ENCODE peak calls at places on chromosome 3, in four cellular contexts. F, Z, K and U are unnamed samples.

GRCh38 chr3:195897853-195898415 is 10.4 kb downstream of the TNK2 start:
- DNase-seq in Z (no peak), F (no peak), K (no peak), U (no peak)

GRCh38 chr3:34357461-34357860 is 559.0 kb downstream of the PDCD6IP start:
- DNase-seq in Z (no peak), K (no peak), F (no peak), U (no peak)

GRCh38 chr3:107384907-107385306 is 7.7 kb downstream of the CCDC54 start:
- DNase-seq in K (no peak), F (no peak), Z (no peak), U (no peak)

GRCh38 chr3:10234526-10235230 is 13.6 kb upstream of the TATDN2 start:
- DNase-seq in F (no peak), Z (no peak), K (no peak), U (no peak)

GRCh38 chr3:17752441-17752840 is 10.0 kb upstream of the TBC1D5 start:
- DNase-seq in F (no peak), Z (no peak), K (peak; percentile 13), U (no peak)

GRCh38 chr3:67598814-67599556 is 55.4 kb downstream of the SUCLG2 start:
- DNase-seq in K (no peak), F (no peak), Z (no peak), U (no peak)

GRCh38 chr3:133895208-133896001 is at the start of gene RAB6B:
- DNase-seq in K (no peak), Z (peak; percentile 23), F (no peak), U (no peak)

GRCh38 chr3:127534564-127534963 is 56.0 kb downstream of the TPRA1 start:
- DNase-seq in K (no peak), Z (no peak), F (no peak), U (no peak)

GRCh38 chr3:159787794-159788205 is 200.8 kb upstream of the IL12A start:
- DNase-seq in K (peak; percentile 17), Z (peak; percentile 96), F (no peak), U (no peak)

GRCh38 chr3:186149319-186149718 is 40.4 kb upstream of the ETV5 start:
- DNase-seq in F (no peak), K (no peak), Z (no peak), U (no peak)

GRCh38 chr3:99532246-99532645 is 106.1 kb upstream of the COL8A1 start:
- DNase-seq in Z (peak; percentile 82), F (peak; percentile 39), K (peak; percentile 62), U (peak; percentile 52)

DNA sequence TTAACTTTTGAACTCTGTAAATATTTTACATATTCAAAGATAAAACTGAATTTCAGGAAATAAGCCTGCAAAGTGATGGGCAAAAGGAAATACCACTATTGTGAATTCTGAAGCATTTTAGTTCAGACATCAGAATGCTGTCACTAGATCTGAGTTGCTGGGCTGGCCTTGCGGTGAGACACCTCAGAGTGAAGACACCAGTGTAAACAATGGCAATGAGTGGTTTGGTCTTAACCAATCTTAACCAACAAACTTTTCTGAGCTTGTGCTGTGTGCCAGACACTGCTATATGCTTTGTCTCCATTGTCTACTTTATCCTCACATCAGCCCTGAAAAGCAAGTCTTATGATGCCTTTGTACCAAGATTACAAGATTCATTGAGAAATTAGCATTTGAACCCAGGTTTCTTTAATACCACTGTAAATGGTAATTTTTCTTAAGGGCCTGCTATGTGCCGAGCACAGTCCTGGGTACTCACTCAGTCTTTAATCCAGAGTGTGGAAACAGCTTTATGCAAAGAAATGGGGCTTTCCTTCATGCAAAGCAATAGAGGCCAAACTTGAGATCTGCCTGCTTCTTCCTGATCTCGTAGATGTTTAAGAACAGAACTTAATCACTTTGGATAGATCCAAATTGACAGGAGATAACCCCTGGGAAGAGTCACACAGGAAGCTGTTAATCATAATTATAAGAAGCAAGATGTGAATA is 55.0 kb downstream of the TMEM39A start:
- DNase-seq in K (no peak), F (no peak), Z (no peak), U (no peak)
- H3K4me3 ChIP-seq in K (no peak overlapping the region), F (no peak overlapping the region), Z (no peak overlapping the region), U (no peak overlapping the region)

DNA sequence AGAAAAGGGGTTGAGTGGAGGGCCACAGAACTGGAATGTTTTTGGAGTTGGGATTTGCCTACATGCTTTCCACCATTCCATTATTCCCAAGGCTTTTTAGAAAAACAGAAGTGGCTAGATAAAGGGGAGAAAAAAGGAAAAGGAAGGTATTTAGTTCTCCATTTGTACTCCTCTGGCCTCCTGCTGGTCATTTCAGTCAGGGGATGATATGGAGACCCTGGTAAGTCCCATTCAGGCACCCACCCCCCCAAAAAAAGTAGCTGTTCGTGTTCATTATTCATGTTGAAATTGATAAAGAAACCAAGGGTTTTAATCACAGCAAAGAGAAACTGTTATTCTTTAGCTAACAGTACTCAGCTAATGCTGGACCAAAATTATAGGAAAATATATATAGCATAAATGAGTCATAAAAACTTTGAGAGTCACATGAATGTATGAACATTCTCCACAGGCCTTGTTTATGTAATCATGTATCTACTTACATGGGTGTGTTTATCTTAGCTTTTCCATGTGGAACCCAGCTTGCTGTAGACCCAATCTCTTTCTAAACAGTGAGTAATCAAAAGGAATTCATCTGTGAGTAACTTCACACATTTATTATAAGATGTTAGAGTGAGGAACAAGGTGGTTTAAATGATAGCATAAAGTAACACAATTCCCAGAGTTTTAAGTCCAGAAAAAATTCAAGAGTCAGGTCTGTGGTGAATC is 167.2 kb downstream of the KCNMB2 start:
- DNase-seq in Z (peak; percentile 96), K (peak; percentile 66), F (peak; percentile 88), U (peak; percentile 57)
- TF ChIP-seq CTCF in Z (peak; percentile 26), K (peak; percentile 4), F (peak; percentile 23), U (no peak)

GRCh38 chr3:112111785-112112402 is 21.2 kb downstream of the GCSAM start:
- DNase-seq in K (no peak), Z (peak; percentile 64), F (peak; percentile 46), U (peak; percentile 45)

GRCh38 chr3:112115161-112115739 is 17.8 kb downstream of the GCSAM start:
- DNase-seq in Z (no peak), K (no peak), F (no peak), U (no peak)

GRCh38 chr3:112114558-112115160 is 18.4 kb downstream of the GCSAM start:
- DNase-seq in Z (no peak), K (no peak), F (no peak), U (no peak)

GRCh38 chr3:112104774-112105173 is 18.6 kb downstream of the C3orf52 start:
- DNase-seq in K (no peak), Z (no peak), F (no peak), U (no peak)

GRCh38 chr3:112109313-112109712 is 23.1 kb downstream of the C3orf52 start:
- DNase-seq in K (no peak), F (no peak), Z (peak; percentile 11), U (no peak)
- H3K4me3 ChIP-seq in K (no peak overlapping the region), F (no peak overlapping the region), Z (no peak overlapping the region), U (no peak overlapping the region)

DNA sequence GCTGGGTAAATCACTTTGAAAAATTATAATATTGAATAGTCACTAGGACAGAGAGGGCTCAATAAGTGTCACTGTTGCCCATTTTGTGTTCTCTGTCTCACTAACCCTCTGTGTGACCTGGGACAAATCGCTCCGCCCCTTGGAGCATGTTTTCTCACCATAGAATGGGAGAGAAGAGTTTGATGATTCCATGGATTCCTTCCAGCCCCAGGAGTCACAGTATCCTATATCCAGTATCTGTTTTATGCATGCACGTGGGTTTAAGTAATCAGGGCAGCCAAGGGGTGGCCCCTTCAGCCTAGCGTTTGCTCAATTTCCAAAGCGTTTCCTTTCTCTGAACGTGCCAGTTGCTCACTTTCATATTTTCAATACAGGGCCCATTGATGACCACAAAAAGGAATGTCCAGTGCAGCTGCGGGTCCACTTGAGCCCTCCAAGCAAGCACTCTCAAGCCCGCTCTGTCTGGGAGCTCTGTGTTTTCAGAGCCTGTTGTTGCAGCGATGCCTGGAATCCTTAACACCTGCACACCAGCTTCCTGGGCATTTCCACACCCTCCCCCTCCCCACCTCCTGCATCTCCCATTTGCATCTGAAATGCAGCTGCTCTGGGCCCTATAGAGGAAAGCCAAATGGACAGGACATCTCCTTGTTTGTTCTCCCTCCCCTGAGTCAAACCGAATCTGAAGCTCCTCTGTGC is 164.4 kb upstream of the LPP start:
- DNase-seq in Z (no peak), F (no peak), K (no peak), U (no peak)
- TF ChIP-seq CTCF in Z (no peak), F (no peak), K (no peak), U (no peak)

DNA sequence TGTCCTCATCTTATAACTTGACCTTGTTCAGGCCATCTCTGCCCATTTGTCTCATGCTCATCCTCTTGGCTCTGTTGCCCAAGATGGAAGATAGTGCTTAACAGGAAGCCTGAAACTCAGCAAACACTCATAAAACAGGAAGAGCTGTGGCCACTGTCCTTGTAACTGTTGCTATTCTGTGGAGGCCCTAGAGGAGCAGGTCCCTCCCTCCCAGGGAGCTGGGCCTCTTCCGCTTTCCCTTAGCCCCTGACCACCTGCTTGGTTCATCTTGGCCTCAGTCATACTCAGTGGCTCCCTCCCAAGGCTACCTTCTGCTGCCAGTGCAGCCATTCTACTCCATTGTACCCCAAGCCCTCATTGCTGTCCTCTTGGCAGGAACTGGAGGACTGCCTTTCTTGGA is 3.5 kb downstream of the MAPKAPK3 start:
- DNase-seq in F (no peak), K (no peak), Z (no peak), U (no peak)
- H3K4me3 ChIP-seq in F (no peak overlapping the region), K (no peak overlapping the region), Z (no peak overlapping the region), U (no peak overlapping the region)

GRCh38 chr3:120072867-120073525 is 21.3 kb downstream of the GSK3B start:
- DNase-seq in K (no peak), Z (no peak), F (no peak), U (no peak)
- TF ChIP-seq CTCF in K (no peak), Z (no peak), F (no peak), U (peak; percentile 12)

GRCh38 chr3:153162513-153163348 is 705 bp downstream of the RAP2B start:
- DNase-seq in K (no peak), F (no peak), Z (peak; percentile 47), U (no peak)

GRCh38 chr3:153163349-153164008 is 1.5 kb downstream of the RAP2B start:
- DNase-seq in K (no peak), F (no peak), Z (peak; percentile 52), U (no peak)

GRCh38 chr3:153165211-153165815 is 3.3 kb downstream of the RAP2B start:
- DNase-seq in F (no peak), K (no peak), Z (peak; percentile 24), U (no peak)

GRCh38 chr3:153164009-153164550 is 2.1 kb downstream of the RAP2B start:
- DNase-seq in Z (no peak), K (no peak), F (no peak), U (no peak)

GRCh38 chr3:153166206-153166605 is 4.2 kb downstream of the RAP2B start:
- DNase-seq in Z (peak; percentile 41), K (no peak), F (no peak), U (no peak)
- H3K4me3 ChIP-seq in Z (peak overlapping the region; percentile 93), K (no peak overlapping the region), F (peak overlapping the region; percentile 82), U (peak overlapping the region; percentile 92)

DNA sequence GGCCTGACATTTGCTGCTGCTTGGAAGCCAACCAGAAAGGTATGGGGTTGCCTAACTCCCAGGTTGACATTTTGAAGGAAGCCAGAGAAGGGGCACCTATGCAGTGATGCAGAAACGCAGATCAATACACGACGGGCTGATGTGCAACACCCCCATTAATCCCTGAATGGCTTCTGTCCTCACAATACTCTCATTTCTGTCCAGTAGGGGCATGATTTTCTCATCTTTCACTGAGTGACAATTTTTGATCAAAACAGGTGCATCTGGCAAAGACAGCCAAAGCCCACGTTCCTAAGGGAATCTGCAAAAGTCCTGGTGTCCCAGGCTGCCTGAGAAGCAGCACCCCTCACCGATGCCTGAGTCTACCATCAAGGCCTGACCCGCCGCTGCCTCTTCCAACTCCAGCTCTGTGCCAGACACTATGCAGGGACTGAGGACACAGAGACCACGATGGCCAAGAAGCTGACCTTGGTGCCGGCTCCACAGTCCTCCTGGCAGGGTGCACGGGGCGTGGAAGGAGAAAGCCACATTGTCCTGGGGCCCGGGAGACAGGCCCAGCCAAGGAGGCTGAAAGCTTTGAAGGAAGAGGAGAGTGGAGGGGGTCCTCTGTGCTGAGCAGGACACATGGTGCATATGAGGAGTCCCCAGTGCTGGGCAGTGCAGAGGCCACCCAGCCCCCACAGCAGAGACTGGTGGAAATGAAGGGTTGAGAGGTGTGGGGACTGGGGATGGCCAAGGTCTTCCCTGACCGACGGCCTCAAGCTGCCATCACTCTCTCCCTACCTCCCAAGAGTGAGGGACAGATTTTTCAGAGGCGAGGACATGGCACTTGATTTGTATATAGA is 159.6 kb downstream of the NUP210 start:
- DNase-seq in F (no peak), K (no peak), Z (no peak), U (no peak)
- TF ChIP-seq CTCF in F (no peak), K (no peak), Z (no peak), U (no peak)